ENCODE peak calls at places on chromosomes 16 and 17, in seven cellular contexts. P is SK-N-SH, B is GM12892, H is K562, T is GM12891, R is HepG2, L is GM12878. V is an unnamed sample.

GRCh38 chr17:67491678-67492019 is 114.6 kb downstream of the PITPNC1 start:
- DNase-seq in P (no peak), B (no peak), H (no peak), T (no peak), R (no peak), L (no peak), V (no peak)

GRCh38 chr17:77609553-77610517 is 348.7 kb upstream of the TNRC6C start:
- DNase-seq in P (no peak), B (no peak), H (no peak), T (peak; percentile 49), R (peak; percentile 27), L (peak; percentile 43), V (peak; percentile 28)

GRCh38 chr17:67053438-67054000 is 9.2 kb downstream of the CACNG1 start:
- DNase-seq in P (peak; percentile 30), B (no peak), H (no peak), T (no peak), R (no peak), L (no peak), V (no peak)

GRCh38 chr16:66273644-66274334 is 92.7 kb upstream of the CDH5 start:
- DNase-seq in P (no peak), B (no peak), H (no peak), T (no peak), R (no peak), L (no peak), V (peak; percentile 61)

GRCh38 chr17:55417411-55418268 is 4.0 kb downstream of the MMD start:
- DNase-seq in P (no peak), B (no peak), H (no peak), T (no peak), R (no peak), L (no peak), V (no peak)

GRCh38 chr17:2059125-2059836 is 4.4 kb downstream of the HIC1 start:
- DNase-seq in P (no peak), B (no peak), H (no peak), T (no peak), R (no peak), L (no peak), V (peak; percentile 66)

GRCh38 chr16:68251812-68252211 is 6.6 kb downstream of the PLA2G15 start:
- DNase-seq in P (no peak), B (no peak), H (no peak), T (no peak), R (no peak), L (no peak), V (no peak)

GRCh38 chr16:21263640-21264211 is 14.4 kb downstream of the CRYM start:
- DNase-seq in P (peak; percentile 79), B (peak; percentile 34), H (peak; percentile 60), T (peak; percentile 37), R (peak; percentile 81), L (peak; percentile 48), V (no peak)

GRCh38 chr16:31529398-31530312 is 2.0 kb downstream of the AHSP start:
- DNase-seq in P (no peak), B (no peak), H (peak; percentile 77), T (no peak), R (no peak), L (no peak), V (no peak)

GRCh38 chr17:28698253-28698941 is 13.3 kb downstream of the PROCA1 start:
- DNase-seq in P (no peak), B (no peak), H (no peak), T (no peak), R (peak; percentile 100), L (no peak), V (no peak)

GRCh38 chr16:54166342-54166865 is 120.2 kb downstream of the IRX3 start:
- DNase-seq in P (no peak), B (no peak), H (no peak), T (no peak), R (no peak), L (no peak), V (no peak)

GRCh38 chr16:11022002-11022401 is 77.6 kb downstream of the CLEC16A start:
- DNase-seq in P (no peak), B (no peak), H (no peak), T (no peak), R (no peak), L (no peak), V (no peak)

GRCh38 chr17:39114744-39115534 is 36.5 kb downstream of the PLXDC1 start:
- DNase-seq in P (no peak), B (no peak), H (peak; percentile 27), T (no peak), R (no peak), L (no peak), V (no peak)

GRCh38 chr17:73003487-73003886 is 89.0 kb downstream of the SLC39A11 start:
- DNase-seq in P (no peak), B (no peak), H (no peak), T (no peak), R (peak; percentile 41), L (no peak), V (no peak)

GRCh38 chr16:47732806-47733150 is 271.6 kb downstream of the PHKB start:
- DNase-seq in P (no peak), B (no peak), H (no peak), T (no peak), R (no peak), L (no peak), V (no peak)

GRCh38 chr17:5711344-5711743 is 127.0 kb upstream of the NLRP1 start:
- DNase-seq in P (no peak), B (no peak), H (no peak), T (no peak), R (no peak), L (no peak), V (no peak)

GRCh38 chr16:8493885-8494487 is 96.3 kb downstream of the TMEM114 start:
- DNase-seq in P (peak; percentile 17), B (no peak), H (no peak), T (no peak), R (no peak), L (no peak), V (peak; percentile 50)

GRCh38 chr16:19907161-19907992 is 22.7 kb upstream of the GPRC5B start:
- DNase-seq in P (peak; percentile 79), B (peak; percentile 58), H (peak; percentile 78), T (peak; percentile 50), R (peak; percentile 67), L (peak; percentile 7), V (peak; percentile 93)

GRCh38 chr16:57817680-57818079 is 15.4 kb upstream of the KIFC3 start:
- DNase-seq in P (no peak), B (no peak), H (no peak), T (no peak), R (no peak), L (no peak), V (no peak)

GRCh38 chr16:57818377-57819055 is 16.2 kb upstream of the KIFC3 start:
- DNase-seq in P (no peak), B (no peak), H (no peak), T (no peak), R (no peak), L (no peak), V (no peak)

GRCh38 chr16:57813466-57813865 is 11.2 kb upstream of the KIFC3 start:
- DNase-seq in P (no peak), B (no peak), H (no peak), T (no peak), R (no peak), L (no peak), V (no peak)

GRCh38 chr16:57814896-57815295 is 12.6 kb upstream of the KIFC3 start:
- DNase-seq in P (no peak), B (no peak), H (no peak), T (no peak), R (no peak), L (no peak), V (no peak)

GRCh38 chr16:57815987-57816745 is 13.9 kb upstream of the KIFC3 start:
- DNase-seq in P (peak; percentile 29), B (no peak), H (peak; percentile 53), T (no peak), R (no peak), L (no peak), V (no peak)
- TF ChIP-seq TAF1 in P (no peak), B (no peak), H (no peak), T (no peak), R (no peak), L (no peak), V (no peak)

GRCh38 chr16:70701036-70701435 is 15.2 kb upstream of the MTSS2 start:
- DNase-seq in P (no peak), B (no peak), H (no peak), T (no peak), R (no peak), L (no peak), V (no peak)

GRCh38 chr16:70698901-70699300 is 13.0 kb upstream of the MTSS2 start:
- DNase-seq in P (no peak), B (no peak), H (no peak), T (no peak), R (no peak), L (no peak), V (no peak)

GRCh38 chr16:70701596-70701995 is 15.7 kb upstream of the MTSS2 start:
- DNase-seq in P (no peak), B (no peak), H (no peak), T (no peak), R (no peak), L (no peak), V (no peak)

GRCh38 chr16:70700101-70701020 is 14.5 kb upstream of the MTSS2 start:
- DNase-seq in P (no peak), B (no peak), H (no peak), T (no peak), R (no peak), L (no peak), V (no peak)

GRCh38 chr16:70699696-70700095 is 13.8 kb upstream of the MTSS2 start:
- DNase-seq in P (no peak), B (no peak), H (no peak), T (no peak), R (no peak), L (no peak), V (no peak)
- TF ChIP-seq TAF1 in P (no peak), B (no peak), H (no peak), T (no peak), R (no peak), L (no peak), V (no peak)

GRCh38 chr17:79622201-79622601 is 11.3 kb upstream of the RBFOX3 start:
- DNase-seq in P (peak; percentile 36), B (no peak), H (no peak), T (no peak), R (no peak), L (no peak), V (peak; percentile 39)

GRCh38 chr17:79625706-79626105 is 14.9 kb upstream of the RBFOX3 start:
- DNase-seq in P (peak; percentile 24), B (peak; percentile 1), H (no peak), T (no peak), R (no peak), L (no peak), V (peak; percentile 41)

GRCh38 chr17:79622776-79623175 is 11.9 kb upstream of the RBFOX3 start:
- DNase-seq in P (peak; percentile 22), B (no peak), H (no peak), T (no peak), R (no peak), L (no peak), V (peak; percentile 19)

GRCh38 chr17:79624658-79625478 is 14.0 kb upstream of the RBFOX3 start:
- DNase-seq in P (peak; percentile 30), B (peak; percentile 4), H (no peak), T (no peak), R (no peak), L (no peak), V (no peak)

GRCh38 chr17:79623786-79624657 is 13.2 kb upstream of the RBFOX3 start:
- DNase-seq in P (peak; percentile 7), B (no peak), H (no peak), T (no peak), R (no peak), L (no peak), V (no peak)
- TF ChIP-seq TAF1 in P (no peak), B (no peak), H (no peak), T (no peak), R (no peak), L (no peak), V (no peak)

GRCh38 chr17:57186231-57187019 is 69.9 kb upstream of the MSI2 start:
- DNase-seq in P (no peak), B (no peak), H (no peak), T (no peak), R (no peak), L (no peak), V (no peak)
- TF ChIP-seq TAF1 in P (no peak), B (no peak), H (no peak), T (no peak), R (no peak), L (no peak), V (no peak)